ENCODE peak calls at places on chromosomes 16 and 17, in four cellular contexts. C, V, I and D are unnamed samples.

GRCh38 chr17:77990301-77990700 is 31.8 kb downstream of the TNRC6C start:
- DNase-seq in V (no peak), I (no peak), C (no peak), D (no peak)

GRCh38 chr17:17206149-17206912 is at the start of gene PLD6:
- DNase-seq in I (peak; percentile 84), V (peak; percentile 92), C (peak; percentile 93), D (peak; percentile 94)

GRCh38 chr17:3986270-3986938 is 22.2 kb upstream of the ATP2A3 start:
- DNase-seq in C (no peak), V (no peak), I (no peak), D (no peak)

GRCh38 chr17:10357768-10358167 is 15.0 kb downstream of the MYH13 start:
- DNase-seq in C (peak; percentile 31), I (no peak), V (peak; percentile 60), D (peak; percentile 50)

GRCh38 chr17:19260958-19261357 is 23.8 kb downstream of the EPN2 start:
- DNase-seq in C (peak; percentile 50), V (no peak), I (no peak), D (no peak)

GRCh38 chr16:28313587-28313986 is 21.3 kb downstream of the SBK1 start:
- DNase-seq in V (no peak), C (no peak), I (no peak), D (no peak)

GRCh38 chr17:42253173-42253545 is 23.0 kb downstream of the STAT5B start:
- DNase-seq in V (no peak), C (no peak), I (no peak), D (no peak)

GRCh38 chr16:78809535-78809934 is 710.1 kb downstream of the WWOX start:
- DNase-seq in V (no peak), C (no peak), I (no peak), D (no peak)

GRCh38 chr16:53580038-53580802 is 77.2 kb upstream of the AKTIP start:
- DNase-seq in I (no peak), V (no peak), C (no peak), D (no peak)

GRCh38 chr17:78365561-78366108 is 5.8 kb upstream of the SOCS3 start:
- DNase-seq in V (no peak), I (no peak), C (no peak), D (no peak)

GRCh38 chr16:61289141-61289540 is 747.1 kb downstream of the CDH8 start:
- DNase-seq in V (no peak), I (no peak), C (no peak), D (no peak)

GRCh38 chr17:59753522-59754467 is 46.3 kb downstream of the VMP1 start:
- DNase-seq in I (no peak), C (peak; percentile 94), V (peak; percentile 35), D (peak; percentile 72)

GRCh38 chr16:23215435-23215834 is 32.9 kb downstream of the SCNN1G start:
- DNase-seq in V (no peak), I (no peak), C (no peak), D (no peak)

GRCh38 chr17:78605429-78605828 is 28.2 kb upstream of the DNAH17 start:
- DNase-seq in V (no peak), C (no peak), I (no peak), D (no peak)

GRCh38 chr17:76697702-76698465 is 12.9 kb downstream of the MXRA7 start:
- DNase-seq in I (no peak), C (no peak), V (no peak), D (no peak)

GRCh38 chr16:53952215-53953208 is 248.6 kb downstream of the FTO start:
- DNase-seq in I (no peak), V (no peak), C (no peak), D (peak; percentile 7)

GRCh38 chr17:73126716-73127473 is 34.4 kb upstream of the SLC39A11 start:
- DNase-seq in V (no peak), C (peak; percentile 20), I (no peak), D (no peak)

GRCh38 chr16:85971877-85972638 is 73.1 kb downstream of the IRF8 start:
- DNase-seq in I (no peak), V (no peak), C (no peak), D (no peak)

GRCh38 chr16:48284772-48285409 is 37.6 kb upstream of the ABCC11 start:
- DNase-seq in I (no peak), C (no peak), V (no peak), D (peak; percentile 22)

GRCh38 chr16:76913046-76913445 is 277.9 kb upstream of the MON1B start:
- DNase-seq in I (no peak), C (peak; percentile 6), V (no peak), D (no peak)

GRCh38 chr17:1752425-1752941 is 9.4 kb upstream of the SERPINF1 start:
- DNase-seq in I (no peak), V (peak; percentile 14), C (peak; percentile 68), D (no peak)

GRCh38 chr17:64209983-64210382 is 53.1 kb downstream of the TEX2 start:
- DNase-seq in I (no peak), C (no peak), V (peak; percentile 21), D (no peak)

GRCh38 chr17:78729636-78730035 is 52.4 kb downstream of the CYTH1 start:
- DNase-seq in C (no peak), I (no peak), V (no peak), D (no peak)

GRCh38 chr16:22782299-22782698 is 31.7 kb upstream of the HS3ST2 start:
- DNase-seq in I (no peak), C (no peak), V (no peak), D (no peak)

GRCh38 chr17:151886-152859 is 14.8 kb downstream of the SCGB1C2 start:
- DNase-seq in V (no peak), C (peak; percentile 33), I (no peak), D (no peak)

GRCh38 chr16:66610111-66610820 is 5.8 kb downstream of the CMTM3 start:
- DNase-seq in V (no peak), C (no peak), I (no peak), D (no peak)

DNA sequence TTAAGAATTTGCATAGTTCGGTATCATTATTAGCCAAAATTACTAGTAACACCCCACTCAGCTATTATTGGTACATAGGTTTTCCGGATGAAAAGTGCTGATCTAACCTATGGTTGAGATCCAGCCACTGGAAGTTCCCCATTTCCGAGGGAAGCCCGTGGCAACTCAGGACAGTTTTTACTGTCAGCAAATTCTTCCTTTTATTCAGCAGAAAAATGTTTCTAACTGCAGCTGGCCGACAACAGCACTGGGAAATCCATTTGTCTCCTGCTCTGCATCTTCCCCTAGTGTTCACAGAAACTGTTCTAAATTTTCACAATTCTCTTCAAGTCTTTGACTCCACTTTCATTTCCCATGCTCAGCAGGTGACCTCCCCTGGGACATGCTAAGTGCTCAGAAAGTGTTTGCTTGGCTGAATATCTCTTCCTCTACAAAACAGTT is 15.6 kb upstream of the MMD start:
- DNase-seq in V (no peak), C (no peak), I (no peak), D (peak; percentile 67)
- TF ChIP-seq CTCF in V (no peak), C (no peak), I (no peak), D (no peak)

GRCh38 chr17:40107266-40107980 is 7.0 kb upstream of the NR1D1 start:
- DNase-seq in C (no peak), V (peak; percentile 26), I (no peak), D (no peak)

GRCh38 chr17:40110457-40110856 is 10.1 kb upstream of the NR1D1 start:
- DNase-seq in C (no peak), I (no peak), V (no peak), D (no peak)

GRCh38 chr17:40110026-40110425 is 9.6 kb upstream of the NR1D1 start:
- DNase-seq in I (no peak), C (no peak), V (no peak), D (no peak)

GRCh38 chr17:40111221-40112128 is 10.3 kb upstream of the MSL1 start:
- DNase-seq in C (peak; percentile 91), I (peak; percentile 42), V (peak; percentile 83), D (peak; percentile 79)

GRCh38 chr17:40109471-40109824 is 9.1 kb upstream of the NR1D1 start:
- DNase-seq in I (no peak), C (no peak), V (peak; percentile 72), D (no peak)
- TF ChIP-seq CTCF in I (no peak), C (peak; percentile 16), V (peak; percentile 58), D (no peak)

GRCh38 chr17:7166873-7167272 is 12.3 kb downstream of the ASGR1 start:
- DNase-seq in C (no peak), V (no peak), I (no peak), D (no peak)
- TF ChIP-seq CTCF in C (no peak), V (no peak), I (no peak), D (no peak)

GRCh38 chr16:47234-47633 is 6.2 kb downstream of the POLR3K start:
- DNase-seq in I (no peak), C (no peak), V (no peak), D (no peak)
- TF ChIP-seq CTCF in I (no peak), C (no peak), V (no peak), D (no peak)

GRCh38 chr17:44653384-44653783 is 2.9 kb upstream of the MEIOC start:
- DNase-seq in C (no peak), I (no peak), V (no peak), D (no peak)

GRCh38 chr17:44651228-44651627 is 5.0 kb upstream of the MEIOC start:
- DNase-seq in V (no peak), I (no peak), C (no peak), D (no peak)

GRCh38 chr17:44652727-44653126 is 3.5 kb upstream of the MEIOC start:
- DNase-seq in V (no peak), C (no peak), I (no peak), D (no peak)

GRCh38 chr17:44653954-44654353 is 2.3 kb upstream of the MEIOC start:
- DNase-seq in I (no peak), C (no peak), V (no peak), D (no peak)

DNA sequence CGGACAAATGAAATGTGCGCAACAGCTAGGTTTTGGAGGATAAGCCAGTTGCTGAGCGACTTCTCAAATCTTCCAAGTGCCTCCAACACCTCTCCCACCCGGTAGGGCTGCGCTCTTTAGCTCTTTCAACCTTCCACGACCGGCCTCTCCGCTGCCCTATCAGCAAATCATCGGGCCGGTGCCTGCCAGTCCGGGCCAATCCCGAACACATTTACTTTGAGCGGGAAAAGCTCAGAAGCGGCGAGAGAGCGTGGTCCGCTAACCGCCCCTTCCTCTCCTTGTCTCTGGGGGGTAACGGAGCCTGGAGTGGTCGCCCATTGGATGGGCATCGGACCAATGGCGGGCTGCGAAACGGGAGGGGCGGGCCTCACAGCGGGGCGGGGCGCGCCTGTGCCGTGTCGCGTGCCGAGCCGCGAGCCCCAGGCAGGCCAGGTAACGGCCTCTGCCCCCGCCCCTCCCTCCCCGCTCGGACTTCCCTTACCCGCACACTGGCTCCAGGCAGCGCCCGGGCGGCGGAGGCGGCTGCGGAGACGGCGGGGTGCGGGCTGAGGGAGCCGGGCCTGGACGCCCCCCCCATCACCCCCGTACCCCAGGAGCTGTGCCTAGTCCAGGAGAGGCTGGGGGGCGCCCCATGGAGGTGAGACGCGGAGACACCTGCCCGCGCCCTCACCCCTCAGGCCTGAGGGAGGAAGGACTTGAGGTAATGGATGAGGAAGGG is at the start of gene MEIOC:
- DNase-seq in C (peak; percentile 95), I (no peak), V (peak; percentile 46), D (peak; percentile 73)
- TF ChIP-seq CTCF in C (peak; percentile 46), I (no peak), V (no peak), D (no peak)